ENCODE peak calls at places on chromosome 1, in five cellular contexts. H, T, D, G and Y are unnamed samples.

GRCh38 chr1:47189844-47190562 is at the start of gene PDZK1IP1:
- DNase-seq in H (no peak), T (no peak), D (peak), G (peak), Y (peak)

GRCh38 chr1:15311886-15312285 is 64.9 kb downstream of the FHAD1 start:
- DNase-seq in H (peak), T (no peak), D (no peak), G (no peak), Y (no peak)

GRCh38 chr1:75198761-75199160 is 64.6 kb downstream of the LHX8 start:
- DNase-seq in H (no peak), T (no peak), D (no peak), G (no peak), Y (no peak)

GRCh38 chr1:162670928-162671663 is 38.8 kb downstream of the DDR2 start:
- DNase-seq in H (peak), T (no peak), D (peak), G (no peak), Y (no peak)

GRCh38 chr1:110616587-110616986 is 10.4 kb upstream of the KCNA2 start:
- DNase-seq in H (peak), T (no peak), D (peak), G (no peak), Y (no peak)

GRCh38 chr1:225461533-225462428 is 33.9 kb upstream of the LBR start:
- DNase-seq in H (no peak), T (no peak), D (no peak), G (no peak), Y (no peak)

GRCh38 chr1:42311897-42312296 is 23.1 kb downstream of the FOXJ3 start:
- DNase-seq in H (no peak), T (no peak), D (no peak), G (no peak), Y (no peak)

GRCh38 chr1:20029178-20029912 is 40.6 kb upstream of the PLA2G5 start:
- DNase-seq in H (no peak), T (no peak), D (peak), G (no peak), Y (no peak)

GRCh38 chr1:114386129-114387037 is 124.6 kb downstream of the TRIM33 start:
- DNase-seq in H (no peak), T (no peak), D (no peak), G (no peak), Y (no peak)

GRCh38 chr1:116373451-116374339 is 651 bp downstream of the ATP1A1 start:
- DNase-seq in H (peak), T (peak), D (peak), G (peak), Y (peak)

GRCh38 chr1:8862528-8862927 is 16.0 kb downstream of the ENO1 start:
- DNase-seq in H (peak), T (peak), D (peak), G (peak), Y (no peak)

GRCh38 chr1:247576514-247576913 is 11.6 kb upstream of the OR2G2 start:
- DNase-seq in H (peak), T (no peak), D (no peak), G (no peak), Y (no peak)

GRCh38 chr1:62352387-62352786 is 33.2 kb upstream of the KANK4 start:
- DNase-seq in H (no peak), T (no peak), D (no peak), G (no peak), Y (no peak)

GRCh38 chr1:204858381-204858821 is 12.3 kb upstream of the NFASC start:
- DNase-seq in H (peak), T (peak), D (no peak), G (no peak), Y (no peak)

GRCh38 chr1:58905126-58905490 is 121.3 kb upstream of the JUN start:
- DNase-seq in H (no peak), T (no peak), D (no peak), G (no peak), Y (no peak)

GRCh38 chr1:65066766-65067490 is 81.1 kb upstream of the AK4 start:
- DNase-seq in H (peak), T (peak), D (peak), G (peak), Y (peak)

GRCh38 chr1:188652678-188653077 is 1823.9 kb downstream of the PLA2G4A start:
- DNase-seq in H (no peak), T (no peak), D (peak), G (no peak), Y (no peak)

GRCh38 chr1:34859442-34860200 is at the start of gene SMIM12:
- DNase-seq in H (peak), T (peak), D (peak), G (peak), Y (peak)

GRCh38 chr1:24860841-24861240 is 69.2 kb downstream of the RUNX3 start:
- DNase-seq in H (no peak), T (no peak), D (no peak), G (peak), Y (no peak)

GRCh38 chr1:88595355-88595754 is 88.7 kb upstream of the PKN2 start:
- DNase-seq in H (peak), T (no peak), D (peak), G (no peak), Y (no peak)

GRCh38 chr1:171637928-171638576 is 14.4 kb downstream of the MYOC start:
- DNase-seq in H (no peak), T (no peak), D (no peak), G (no peak), Y (no peak)

GRCh38 chr1:204338997-204339396 is 20.7 kb downstream of the PLEKHA6 start:
- DNase-seq in H (no peak), T (no peak), D (no peak), G (no peak), Y (no peak)

GRCh38 chr1:203173156-203173555 is 2.5 kb downstream of the MYBPH start:
- DNase-seq in H (no peak), T (no peak), D (no peak), G (no peak), Y (no peak)

GRCh38 chr1:194341587-194341986 is 1155.2 kb upstream of the B3GALT2 start:
- DNase-seq in H (no peak), T (no peak), D (no peak), G (no peak), Y (no peak)

GRCh38 chr1:182404764-182405163 is 4.3 kb upstream of the TEDDM1 start:
- DNase-seq in H (no peak), T (no peak), D (no peak), G (no peak), Y (no peak)

GRCh38 chr1:93652335-93652949 is 29.2 kb downstream of the BCAR3 start:
- DNase-seq in H (no peak), T (no peak), D (no peak), G (no peak), Y (no peak)

GRCh38 chr1:161945306-161945705 is 78.4 kb downstream of the OLFML2B start:
- DNase-seq in H (no peak), T (no peak), D (no peak), G (no peak), Y (no peak)

GRCh38 chr1:223667484-223668182 is 2.1 kb upstream of the CAPN8 start:
- DNase-seq in H (peak), T (no peak), D (no peak), G (no peak), Y (no peak)

GRCh38 chr1:209675567-209676154 is 449 bp downstream of the G0S2 start:
- DNase-seq in H (peak), T (peak), D (peak), G (peak), Y (no peak)

GRCh38 chr1:36885537-36886441 is 148.5 kb downstream of the GRIK3 start:
- DNase-seq in H (no peak), T (no peak), D (no peak), G (no peak), Y (peak)

GRCh38 chr1:200388791-200389190 is 21.0 kb downstream of the ZNF281 start:
- DNase-seq in H (no peak), T (no peak), D (no peak), G (no peak), Y (no peak)

GRCh38 chr1:55146781-55147180 is 68.4 kb downstream of the USP24 start:
- DNase-seq in H (peak), T (no peak), D (peak), G (no peak), Y (no peak)

GRCh38 chr1:223189525-223189902 is 46.5 kb upstream of the TLR5 start:
- DNase-seq in H (no peak), T (no peak), D (no peak), G (peak), Y (no peak)

GRCh38 chr1:25905680-25906643 is at the start of gene STMN1:
- DNase-seq in H (peak), T (peak), D (peak), G (peak), Y (peak)
- TF ChIP-seq CTCF in H (no peak), T (no peak), D (peak), G (no peak), Y (no peak)

GRCh38 chr1:232635778-232636356 is 5.9 kb upstream of the SIPA1L2 start:
- DNase-seq in H (peak), T (no peak), D (peak), G (no peak), Y (no peak)

GRCh38 chr1:232634086-232634485 is 4.2 kb upstream of the SIPA1L2 start:
- DNase-seq in H (no peak), T (no peak), D (no peak), G (peak), Y (no peak)

GRCh38 chr1:232635279-232635678 is 5.3 kb upstream of the SIPA1L2 start:
- DNase-seq in H (no peak), T (no peak), D (no peak), G (no peak), Y (no peak)

GRCh38 chr1:232641507-232641906 is 11.6 kb upstream of the SIPA1L2 start:
- DNase-seq in H (no peak), T (no peak), D (no peak), G (no peak), Y (no peak)

GRCh38 chr1:232636799-232637198 is 6.9 kb upstream of the SIPA1L2 start:
- DNase-seq in H (no peak), T (no peak), D (no peak), G (no peak), Y (no peak)
- TF ChIP-seq CTCF in H (no peak), T (no peak), D (no peak), G (no peak), Y (no peak)

DNA sequence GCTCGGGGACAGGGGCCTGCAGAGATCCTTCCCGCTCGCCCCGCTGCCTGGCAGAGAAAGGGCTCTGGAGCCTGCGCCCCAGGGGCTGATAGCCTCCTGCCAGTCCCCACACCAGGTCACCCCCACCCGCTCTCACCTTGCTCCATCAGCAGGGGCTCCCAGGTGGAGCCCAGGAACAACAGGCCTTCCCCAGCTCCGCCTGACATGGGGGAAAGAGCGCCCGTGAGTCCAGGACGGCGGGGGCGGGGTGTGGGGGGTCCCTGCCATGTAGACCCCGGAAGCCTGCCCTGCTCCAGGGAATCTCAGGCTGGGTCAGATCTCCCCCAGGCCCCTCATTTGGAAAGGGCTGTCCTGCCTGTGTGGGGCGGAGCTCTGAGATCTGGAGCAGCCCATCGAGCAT is 166.5 kb downstream of the PRDM16 start:
- DNase-seq in H (no peak), T (no peak), D (no peak), G (peak), Y (no peak)
- TF ChIP-seq CTCF in H (no peak), T (no peak), D (no peak), G (no peak), Y (no peak)

GRCh38 chr1:230495021-230495550 is 69.0 kb upstream of the PGBD5 start:
- DNase-seq in H (no peak), T (no peak), D (no peak), G (no peak), Y (no peak)

GRCh38 chr1:230494514-230494913 is 68.4 kb upstream of the PGBD5 start:
- DNase-seq in H (no peak), T (no peak), D (no peak), G (no peak), Y (no peak)

GRCh38 chr1:230493264-230493663 is 67.1 kb upstream of the PGBD5 start:
- DNase-seq in H (no peak), T (no peak), D (no peak), G (no peak), Y (no peak)

GRCh38 chr1:230495891-230496385 is 69.8 kb upstream of the PGBD5 start:
- DNase-seq in H (peak), T (no peak), D (peak), G (no peak), Y (no peak)

DNA sequence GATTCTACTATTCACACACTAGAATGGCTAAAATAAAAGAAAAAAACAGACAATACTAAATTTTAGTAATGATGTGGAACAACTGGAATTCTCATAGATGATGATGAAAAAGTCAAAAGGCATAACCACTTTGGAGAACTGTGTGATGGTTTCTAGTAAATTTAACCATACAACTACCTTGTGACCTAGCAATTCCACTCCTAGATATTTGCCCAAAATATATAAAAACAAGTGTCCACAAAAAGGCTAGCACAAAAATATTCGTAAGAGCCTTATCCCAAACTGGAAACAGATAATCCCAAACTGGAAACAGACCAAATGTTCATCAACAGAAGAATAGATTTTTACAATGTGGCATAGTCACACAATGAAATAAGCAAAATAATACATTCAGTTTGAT is 67.9 kb upstream of the PGBD5 start:
- DNase-seq in H (no peak), T (no peak), D (no peak), G (no peak), Y (no peak)
- TF ChIP-seq CTCF in H (no peak), T (no peak), D (no peak), G (no peak), Y (no peak)